ENCODE peak calls at places on chromosomes 16 and 17, in ten cellular contexts. T is suprapubic skin; U is tibial nerve; F is heart right ventricle; M is HepG2; Y is PC-3; L is right cardiac atrium; D is A673; O is kidney; I is CD4-positive, CD25-positive, alpha-beta regulatory T cell. H is an unnamed sample. For H3K9me3, the result is how much of the 10 kb centered on the place peaks cover.

GRCh38 chr17:56894859-56895455 is 18.9 kb downstream of the TRIM25 start:
- DNase-seq in O (no peak), T (no peak), U (no peak), M (no peak), I (no peak), F (no peak), D (no peak), L (no peak), Y (no peak), H (no peak)

GRCh38 chr17:40445769-40446468 is 2.7 kb downstream of the IGFBP4 start:
- DNase-seq in M (peak), Y (no peak), U (no peak), F (no peak), O (no peak), L (no peak), I (no peak), T (no peak), D (no peak), H (no peak)

GRCh38 chr17:72517413-72518237 is 396.8 kb downstream of the SOX9 start:
- DNase-seq in O (no peak), T (no peak), F (no peak), D (no peak), Y (no peak), I (no peak), L (no peak), U (no peak), M (no peak), H (no peak)

GRCh38 chr16:50991436-50991835 is 159.6 kb downstream of the SALL1 start:
- DNase-seq in M (no peak), L (no peak), I (no peak), D (no peak), F (no peak), Y (no peak), O (no peak), U (no peak), T (no peak), H (no peak)

GRCh38 chr16:12587646-12588277 is 215.9 kb downstream of the CPPED1 start:
- DNase-seq in T (no peak), I (no peak), F (no peak), O (no peak), D (no peak), U (no peak), M (no peak), L (no peak), Y (no peak), H (no peak)

GRCh38 chr17:31190351-31190750 is 95.6 kb downstream of the NF1 start:
- DNase-seq in Y (no peak), U (no peak), M (no peak), L (no peak), I (no peak), T (no peak), F (no peak), O (no peak), D (no peak), H (no peak)

GRCh38 chr17:68591583-68591982 is 9.6 kb downstream of the FAM20A start:
- DNase-seq in L (peak), T (no peak), I (no peak), D (no peak), M (no peak), F (peak), U (no peak), Y (peak), O (peak), H (no peak)

GRCh38 chr16:17526956-17527355 is 56.2 kb upstream of the XYLT1 start:
- DNase-seq in M (no peak), I (no peak), T (no peak), U (no peak), L (no peak), Y (no peak), D (no peak), O (no peak), F (no peak), H (no peak)

GRCh38 chr16:49682577-49683165 is 173.2 kb downstream of the ZNF423 start:
- DNase-seq in O (no peak), Y (no peak), F (no peak), L (no peak), T (no peak), D (no peak), I (no peak), M (no peak), U (no peak), H (no peak)

GRCh38 chr16:84329016-84329415 is 34.3 kb downstream of the WFDC1 start:
- DNase-seq in M (no peak), I (no peak), Y (no peak), D (no peak), U (no peak), L (no peak), T (no peak), O (no peak), F (no peak), H (no peak)

GRCh38 chr16:54649846-54650245 is 280.8 kb upstream of the IRX5 start:
- DNase-seq in M (no peak), I (no peak), D (no peak), Y (no peak), U (no peak), O (no peak), F (no peak), L (no peak), T (no peak), H (no peak)

GRCh38 chr16:87966685-87967185 is 15.5 kb downstream of the BANP start:
- DNase-seq in I (no peak), U (no peak), M (no peak), O (no peak), D (no peak), F (no peak), Y (no peak), T (peak), L (peak), H (peak)

GRCh38 chr17:80009391-80010282 is 26.0 kb downstream of the TBC1D16 start:
- DNase-seq in F (no peak), M (no peak), T (no peak), D (no peak), Y (no peak), U (no peak), O (peak), I (no peak), L (no peak), H (no peak)

GRCh38 chr16:54324716-54325115 is 38.1 kb upstream of the IRX3 start:
- DNase-seq in I (no peak), F (no peak), T (no peak), L (no peak), U (no peak), M (no peak), D (no peak), Y (no peak), O (no peak), H (no peak)

GRCh38 chr17:56599566-56599965 is 6.1 kb downstream of the NOG start:
- DNase-seq in T (no peak), F (no peak), L (no peak), U (no peak), D (no peak), O (no peak), Y (no peak), M (no peak), I (no peak), H (no peak)

GRCh38 chr16:57863434-57864160 is 61.3 kb upstream of the KIFC3 start:
- DNase-seq in M (peak), T (peak), D (peak), Y (peak), L (peak), U (peak), F (peak), O (peak), I (no peak), H (peak)

GRCh38 chr16:48091077-48091476 is 64.7 kb downstream of the ABCC12 start:
- DNase-seq in L (no peak), M (no peak), I (no peak), U (no peak), F (no peak), Y (no peak), D (no peak), T (no peak), O (no peak), H (no peak)

GRCh38 chr17:12987120-12987519 is 30.7 kb downstream of the ELAC2 start:
- DNase-seq in T (no peak), O (peak), D (no peak), U (no peak), L (no peak), M (no peak), I (no peak), F (no peak), Y (no peak), H (no peak)

GRCh38 chr17:33653389-33653788 is 360.3 kb upstream of the ASIC2 start:
- DNase-seq in D (no peak), M (no peak), I (no peak), T (no peak), L (no peak), U (no peak), Y (no peak), F (no peak), O (no peak), H (no peak)

GRCh38 chr16:27945233-27945975 is 118.1 kb downstream of the GSG1L start:
- DNase-seq in Y (no peak), O (no peak), T (no peak), M (no peak), F (no peak), U (no peak), I (no peak), D (no peak), L (no peak), H (no peak)

GRCh38 chr17:81097134-81097942 is 62.4 kb downstream of the BAIAP2 start:
- DNase-seq in D (peak), I (no peak), L (peak), F (peak), U (peak), M (peak), Y (peak), T (peak), O (peak), H (peak)

GRCh38 chr16:55408656-55409055 is 70.3 kb upstream of the MMP2 start:
- DNase-seq in F (no peak), D (no peak), U (no peak), L (no peak), I (no peak), T (no peak), O (no peak), M (no peak), Y (no peak), H (no peak)

GRCh38 chr17:58755577-58756245 is at the start of gene PPM1E:
- DNase-seq in M (peak), F (peak), D (peak), I (peak), Y (peak), T (no peak), O (peak), L (peak), U (peak), H (peak)

GRCh38 chr16:49749816-49750215 is 106.1 kb downstream of the ZNF423 start:
- DNase-seq in D (no peak), U (no peak), O (no peak), I (no peak), T (no peak), L (no peak), F (no peak), M (no peak), Y (no peak), H (no peak)

GRCh38 chr17:44934745-44935105 is 12.8 kb downstream of the KIF18B start:
- DNase-seq in M (no peak), L (no peak), O (peak), D (no peak), I (no peak), F (no peak), Y (no peak), U (no peak), T (no peak), H (no peak)

GRCh38 chr17:57834146-57834741 is 15.6 kb downstream of the MRPS23 start:
- DNase-seq in D (no peak), T (no peak), M (no peak), I (no peak), L (peak), F (no peak), U (no peak), Y (peak), O (peak), H (peak)

GRCh38 chr17:29954405-29954804 is 13.0 kb downstream of the EFCAB5 start:
- DNase-seq in L (no peak), M (no peak), D (peak), Y (no peak), U (no peak), T (no peak), O (no peak), I (no peak), F (no peak), H (no peak)

GRCh38 chr17:83182620-83183063 is 103.2 kb downstream of the METRNL start:
- DNase-seq in M (no peak), F (no peak), Y (no peak), L (peak), D (no peak), T (no peak), O (peak), U (peak), I (no peak), H (no peak)

GRCh38 chr17:83183951-83184506 is 104.6 kb downstream of the METRNL start:
- DNase-seq in L (no peak), D (no peak), T (no peak), O (no peak), U (peak), Y (no peak), I (no peak), F (no peak), M (no peak), H (no peak)

GRCh38 chr17:83181991-83182619 is 102.7 kb downstream of the METRNL start:
- DNase-seq in F (no peak), D (no peak), I (no peak), Y (no peak), T (no peak), U (peak), O (peak), L (no peak), M (no peak), H (no peak)

GRCh38 chr17:83185023-83186002 is 105.9 kb downstream of the METRNL start:
- DNase-seq in L (no peak), Y (no peak), T (no peak), O (no peak), F (no peak), D (no peak), M (no peak), U (peak), I (no peak), H (no peak)

GRCh38 chr17:83183150-83183820 is 103.9 kb downstream of the METRNL start:
- DNase-seq in U (peak), F (no peak), O (no peak), M (no peak), T (no peak), Y (no peak), I (no peak), L (no peak), D (no peak), H (no peak)
- H3K9me3 ChIP-seq in U (under half), F (under half), O (under half), M (under half), T (under half), Y (under half), I (under half), L (under half), D (under half), H (under half)

GRCh38 chr16:79769320-79770243 is 169.0 kb upstream of the MAF start:
- DNase-seq in D (no peak), U (no peak), F (no peak), Y (no peak), M (no peak), L (no peak), O (no peak), T (no peak), I (no peak), H (peak)

GRCh38 chr16:79764415-79765149 is 164.0 kb upstream of the MAF start:
- DNase-seq in I (no peak), F (no peak), O (no peak), M (no peak), D (no peak), L (no peak), T (no peak), U (no peak), Y (no peak), H (no peak)

GRCh38 chr16:79770244-79771064 is 169.9 kb upstream of the MAF start:
- DNase-seq in I (peak), F (peak), M (peak), O (peak), L (peak), T (peak), U (peak), D (peak), Y (peak), H (peak)

GRCh38 chr16:79768594-79768993 is 168.1 kb upstream of the MAF start:
- DNase-seq in O (no peak), D (no peak), I (no peak), L (no peak), T (no peak), U (peak), Y (no peak), F (no peak), M (no peak), H (peak)

DNA sequence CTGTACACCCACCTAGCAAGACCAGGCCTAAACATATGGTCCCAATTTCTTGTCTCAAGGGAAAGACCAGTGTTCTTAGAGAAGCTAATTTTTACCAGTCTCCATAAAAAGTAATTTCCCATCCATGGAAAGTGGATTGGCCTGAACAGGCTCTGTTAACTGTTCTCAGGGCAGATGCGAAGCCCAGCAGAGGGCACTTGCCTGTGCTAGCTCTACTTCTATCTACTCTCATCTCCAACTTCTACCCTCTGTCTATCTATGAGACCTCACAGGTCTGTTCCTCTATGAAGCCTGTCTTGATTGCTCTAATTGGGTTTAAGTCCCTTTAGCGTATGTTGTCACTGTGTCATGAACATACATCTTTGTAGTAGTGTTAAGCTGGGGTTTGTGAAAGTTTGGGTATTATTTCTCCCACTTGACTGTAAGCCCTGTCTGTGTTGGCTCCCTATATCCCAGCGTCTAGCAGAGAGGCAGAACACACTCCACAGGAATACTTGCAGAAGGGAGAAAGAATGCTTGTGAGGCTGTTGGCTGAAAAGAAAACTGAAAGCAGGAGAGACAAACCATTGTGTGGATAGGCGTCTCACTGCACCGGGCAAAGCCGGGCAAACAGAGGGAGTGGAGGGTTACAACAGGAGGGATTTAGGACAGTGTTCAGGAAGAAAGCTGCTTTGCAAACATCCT is 167.2 kb upstream of the MAF start:
- DNase-seq in Y (no peak), D (no peak), I (no peak), T (no peak), M (peak), L (no peak), F (no peak), U (peak), O (peak), H (peak)
- H3K4me3 ChIP-seq in Y (no peak), D (no peak), I (no peak), T (peak), M (no peak), L (peak), F (no peak), U (peak), O (peak), H (no peak)

GRCh38 chr17:67461228-67461780 is 84.2 kb downstream of the PITPNC1 start:
- DNase-seq in L (no peak), M (no peak), Y (no peak), O (no peak), F (no peak), U (no peak), T (no peak), D (no peak), I (no peak), H (no peak)
- H3K9me3 ChIP-seq in L (under half), M (under half), Y (under half), O (under half), F (under half), U (under half), T (under half), D (under half), I (under half), H (under half)

GRCh38 chr16:789451-789850 is 1.0 kb downstream of the CHTF18 start:
- DNase-seq in O (no peak), F (no peak), D (no peak), I (no peak), U (no peak), M (no peak), Y (no peak), L (no peak), T (no peak), H (no peak)
- H3K4me3 ChIP-seq in O (no peak), F (no peak), D (peak), I (no peak), U (no peak), M (peak), Y (peak), L (no peak), T (peak), H (no peak)

DNA sequence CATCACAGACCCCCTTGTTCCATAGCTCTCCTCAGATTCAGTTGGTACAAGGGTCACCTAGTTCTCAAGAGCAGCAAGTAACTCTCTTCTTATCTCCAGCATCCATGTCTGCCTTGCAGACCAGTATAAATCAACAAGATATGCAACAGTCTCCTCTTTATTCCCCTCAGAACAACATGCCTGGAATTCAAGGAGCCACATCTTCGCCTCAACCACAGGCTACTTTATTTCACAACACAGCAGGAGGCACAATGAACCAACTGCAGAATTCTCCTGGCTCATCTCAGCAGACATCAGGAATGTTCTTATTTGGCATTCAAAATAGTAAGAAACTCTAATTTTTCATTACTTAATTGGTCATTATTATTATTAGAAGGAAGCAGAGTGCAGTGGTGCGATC is 32.4 kb downstream of the NQO1 start:
- DNase-seq in M (no peak), L (no peak), T (no peak), O (no peak), U (no peak), D (no peak), F (no peak), Y (no peak), I (no peak), H (no peak)
- H3K9me3 ChIP-seq in M (under half), L (under half), T (under half), O (under half), U (under half), D (under half), F (under half), Y (under half), I (under half), H (under half)

GRCh38 chr16:73205153-73205549 is 157.2 kb upstream of the ZFHX3 start:
- DNase-seq in Y (no peak), O (no peak), L (no peak), F (no peak), I (no peak), D (no peak), U (no peak), M (no peak), T (no peak), H (peak)
- H3K4me3 ChIP-seq in Y (no peak), O (no peak), L (no peak), F (no peak), I (no peak), D (no peak), U (no peak), M (no peak), T (no peak), H (no peak)

GRCh38 chr16:14035092-14035491 is 36.0 kb upstream of the MRTFB start:
- DNase-seq in Y (no peak), I (no peak), F (no peak), T (no peak), U (no peak), L (no peak), D (no peak), M (no peak), O (no peak), H (no peak)
- H3K9me3 ChIP-seq in Y (under half), I (under half), F (under half), T (under half), U (under half), L (under half), D (under half), M (under half), O (under half), H (under half)

H was measured in small intestine.